ENCODE peak calls at places on chromosomes 7 and 10, in five cellular contexts. Q is A549, N is HepG2, E is endothelial cell of umbilical vein, J is GM12878. O is an unnamed sample.

GRCh38 chr7:6026011-6026819 is 5.0 kb upstream of the ANKRD61 start:
- DNase-seq in N (peak; percentile 64), E (peak; percentile 18), J (peak; percentile 23), Q (peak; percentile 74), O (peak; percentile 76)

GRCh38 chr7:151705744-151706567 is 171.0 kb downstream of the PRKAG2 start:
- DNase-seq in J (no peak), Q (peak; percentile 81), N (peak; percentile 30), E (peak; percentile 60), O (peak; percentile 80)

GRCh38 chr10:93376372-93377296 is 105.5 kb downstream of the MYOF start:
- DNase-seq in Q (peak; percentile 76), E (peak; percentile 90), J (peak; percentile 31), N (peak; percentile 69), O (peak; percentile 84)

GRCh38 chr7:30840176-30841024 is 69.2 kb downstream of the MINDY4 start:
- DNase-seq in Q (no peak), N (no peak), J (no peak), E (peak; percentile 88), O (no peak)

GRCh38 chr7:2495402-2496309 is 19.5 kb upstream of the GRIFIN start:
- DNase-seq in N (no peak), E (no peak), J (no peak), Q (no peak), O (no peak)

GRCh38 chr10:72303424-72304128 is 29.9 kb downstream of the DDIT4 start:
- DNase-seq in N (no peak), E (no peak), Q (no peak), J (no peak), O (no peak)

GRCh38 chr7:4612939-4613841 is 68.9 kb upstream of the FOXK1 start:
- DNase-seq in E (peak; percentile 60), N (no peak), Q (no peak), J (no peak), O (peak; percentile 43)

GRCh38 chr10:86221442-86222335 is 144.9 kb downstream of the GRID1 start:
- DNase-seq in Q (no peak), E (no peak), N (no peak), J (no peak), O (no peak)

GRCh38 chr10:77925795-77926565 is 575 bp downstream of the DLG5 start:
- DNase-seq in J (no peak), N (no peak), Q (no peak), E (peak; percentile 39), O (peak; percentile 70)

GRCh38 chr10:91610444-91610843 is 22.4 kb downstream of the PPP1R3C start:
- DNase-seq in Q (no peak), E (no peak), N (no peak), J (no peak), O (no peak)

GRCh38 chr7:99406557-99406956 is 1.8 kb downstream of the PDAP1 start:
- DNase-seq in E (no peak), Q (no peak), N (no peak), J (no peak), O (no peak)

GRCh38 chr7:98265841-98266271 is 13.8 kb upstream of the TECPR1 start:
- DNase-seq in J (no peak), N (no peak), E (peak; percentile 59), Q (no peak), O (no peak)

GRCh38 chr7:2405601-2406345 is 2.4 kb downstream of the CHST12 start:
- DNase-seq in N (no peak), J (peak; percentile 89), E (no peak), Q (no peak), O (peak; percentile 87)

GRCh38 chr7:19024261-19024660 is 93.2 kb downstream of the TWIST1 start:
- DNase-seq in N (no peak), E (no peak), Q (no peak), J (no peak), O (no peak)

GRCh38 chr10:15384154-15384553 is 13.1 kb upstream of the FAM171A1 start:
- DNase-seq in J (no peak), Q (no peak), E (no peak), N (no peak), O (no peak)

GRCh38 chr7:22359156-22359697 is 2.3 kb upstream of the RAPGEF5 start:
- DNase-seq in Q (no peak), N (peak; percentile 98), J (no peak), E (no peak), O (no peak)

GRCh38 chr7:116953727-116954442 is 584 bp downstream of the ST7 start:
- DNase-seq in E (peak; percentile 80), N (peak; percentile 84), J (no peak), Q (peak; percentile 39), O (peak; percentile 83)
- TF ChIP-seq POLR2A in E (peak; percentile 48), N (peak; percentile 81), J (peak; percentile 62), Q (no peak), O (peak; percentile 42)

DNA sequence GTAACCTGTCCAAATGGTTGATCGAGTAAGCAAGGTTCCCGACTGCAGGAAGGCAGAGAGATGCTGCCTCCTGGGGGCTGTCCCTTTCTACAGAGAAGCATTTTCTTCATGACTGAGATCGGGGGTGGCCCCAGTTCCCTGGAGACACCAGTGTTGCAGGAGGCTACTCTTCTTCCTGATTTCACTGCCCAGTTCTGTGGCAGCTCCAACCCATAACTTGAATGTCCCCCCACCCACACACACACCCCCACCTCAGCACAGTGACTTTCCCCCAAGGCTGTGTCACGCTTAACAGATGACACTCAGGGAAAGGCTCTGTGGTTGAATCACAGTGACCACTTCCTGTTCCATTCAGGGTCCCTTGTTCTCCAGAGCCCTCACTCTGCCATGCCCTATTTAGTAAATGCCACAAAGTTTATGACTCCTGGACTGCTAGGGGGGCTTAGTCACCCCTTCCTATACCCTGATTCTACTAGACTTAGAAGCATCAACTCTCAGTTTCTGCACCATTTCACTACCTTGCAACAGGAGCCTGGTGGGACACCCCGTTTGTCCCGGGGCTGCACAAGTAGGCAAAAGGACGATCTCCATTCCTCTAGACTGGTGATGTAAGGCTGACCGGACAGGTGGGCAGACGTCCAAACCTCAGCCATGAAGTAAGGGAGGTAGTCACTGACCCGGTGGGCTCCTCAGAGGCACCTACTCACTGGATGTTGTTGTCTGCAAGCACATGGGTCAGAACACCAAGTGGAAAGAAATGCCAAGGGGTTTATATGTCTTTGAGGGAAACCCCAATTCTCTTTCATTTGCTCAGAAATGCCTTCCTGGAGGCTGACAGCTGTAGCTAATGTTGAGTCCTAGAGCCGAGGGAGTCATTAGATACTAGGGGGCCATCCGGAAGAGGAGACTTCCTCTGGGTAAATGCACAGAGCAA is 31.3 kb upstream of the SMC3 start:
- DNase-seq in Q (no peak), N (peak; percentile 20), J (peak; percentile 87), E (peak; percentile 44), O (peak; percentile 97)
- H3K4me3 ChIP-seq in Q (no peak overlapping the region), N (no peak overlapping the region), J (no peak overlapping the region), E (no peak overlapping the region), O (no peak overlapping the region)

GRCh38 chr10:34191399-34191798 is 623.7 kb downstream of the PARD3 start:
- DNase-seq in J (no peak), N (no peak), Q (no peak), E (no peak), O (no peak)

GRCh38 chr10:34192646-34193045 is 622.5 kb downstream of the PARD3 start:
- DNase-seq in E (no peak), Q (no peak), J (no peak), N (no peak), O (no peak)

GRCh38 chr10:34196058-34196433 is 619.0 kb downstream of the PARD3 start:
- DNase-seq in Q (no peak), N (no peak), E (no peak), J (no peak), O (no peak)

GRCh38 chr10:34194259-34194658 is 620.8 kb downstream of the PARD3 start:
- DNase-seq in Q (no peak), E (no peak), J (no peak), N (no peak), O (no peak)

DNA sequence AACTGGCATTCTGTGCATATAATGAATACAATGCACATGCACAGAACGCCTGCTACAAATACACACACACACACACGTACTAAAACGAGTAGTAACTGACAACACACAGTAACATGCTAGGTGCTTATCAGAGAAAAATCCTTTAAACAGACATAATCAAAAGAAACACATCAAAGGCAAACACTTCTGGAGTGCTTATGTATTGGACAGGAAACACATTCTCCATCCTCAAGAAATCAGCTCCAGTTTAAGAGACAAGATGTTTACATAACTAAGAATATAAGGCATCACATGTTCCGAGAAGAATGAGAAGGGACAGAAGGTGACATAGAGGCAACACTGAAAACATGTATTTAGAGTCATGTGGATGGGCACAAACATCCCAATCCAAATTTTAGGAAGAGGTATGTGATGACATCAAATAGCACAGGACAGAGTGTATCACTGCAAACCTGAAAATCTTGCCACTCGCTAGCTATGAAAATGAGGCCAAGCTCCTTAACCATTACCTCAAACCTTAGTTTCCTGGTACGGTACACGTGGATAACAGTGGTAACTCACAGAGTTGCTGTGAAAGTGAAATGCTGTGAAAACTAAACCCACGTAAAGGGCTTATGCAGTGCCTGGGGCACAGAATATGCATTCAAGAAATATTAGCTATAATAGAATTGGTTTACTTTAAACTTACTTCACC is 619.6 kb downstream of the PARD3 start:
- DNase-seq in Q (no peak), E (peak; percentile 8), N (no peak), J (no peak), O (no peak)
- TF ChIP-seq MYC in Q (no peak), E (no peak), N (no peak), J (no peak), O (no peak)

GRCh38 chr7:74093671-74094223 is 10.1 kb downstream of the LIMK1 start:
- DNase-seq in N (no peak), Q (no peak), E (no peak), J (no peak), O (no peak)
- TF ChIP-seq POLR2A in N (no peak), Q (no peak), E (no peak), J (peak; percentile 63), O (no peak)

GRCh38 chr10:132022241-132022640 is 40.5 kb upstream of the BNIP3 start:
- DNase-seq in Q (no peak), E (no peak), J (no peak), N (no peak), O (peak; percentile 57)

GRCh38 chr10:132021046-132021445 is 39.3 kb upstream of the BNIP3 start:
- DNase-seq in Q (no peak), E (no peak), J (no peak), N (no peak), O (no peak)

GRCh38 chr10:132021504-132022143 is 39.9 kb upstream of the BNIP3 start:
- DNase-seq in E (no peak), Q (no peak), N (no peak), J (no peak), O (no peak)

GRCh38 chr10:132020456-132020855 is 38.7 kb upstream of the BNIP3 start:
- DNase-seq in N (no peak), E (no peak), J (no peak), Q (no peak), O (no peak)

DNA sequence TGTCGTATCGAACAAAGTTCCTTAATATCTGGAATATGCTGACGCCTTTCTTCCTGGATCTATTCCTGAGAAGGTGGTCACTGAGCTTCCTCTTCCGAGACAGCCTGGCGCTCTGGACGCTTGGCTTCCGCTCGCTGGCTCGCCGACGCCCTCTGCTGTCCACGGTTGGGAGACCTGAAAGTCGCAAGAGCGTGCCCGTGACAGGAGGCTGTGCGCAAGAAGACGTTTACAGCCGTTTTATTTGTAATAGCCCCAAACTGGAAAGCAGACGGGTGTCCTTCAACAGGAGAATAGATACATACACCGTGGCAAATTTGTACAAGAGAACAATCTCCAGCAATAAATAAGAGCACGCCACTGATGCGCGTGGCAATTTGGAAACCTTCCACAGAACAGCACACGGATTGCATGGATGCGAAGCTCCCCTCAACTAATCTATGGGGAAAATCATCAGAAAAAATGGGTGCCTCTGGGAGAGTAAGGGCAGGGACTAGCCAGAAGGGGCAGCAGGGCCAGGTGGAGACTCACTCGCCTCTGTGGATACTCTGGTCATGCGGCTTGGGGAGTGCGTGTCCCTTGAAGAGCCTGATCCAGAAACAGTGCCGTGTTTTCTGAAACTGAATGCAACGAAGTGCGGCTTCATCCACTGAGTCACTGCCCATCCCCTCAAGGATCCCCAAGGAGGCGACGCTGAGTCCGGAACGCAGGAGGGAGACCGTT is 41.5 kb upstream of the BNIP3 start:
- DNase-seq in Q (peak; percentile 83), N (peak; percentile 55), J (no peak), E (peak; percentile 79), O (peak; percentile 87)
- H3K4me3 ChIP-seq in Q (peak overlapping the region; percentile 39), N (no peak overlapping the region), J (no peak overlapping the region), E (no peak overlapping the region), O (no peak overlapping the region)

O was measured in NB4.